ENCODE peak calls at places on chromosomes 5 and 9, in ten cellular contexts. M, F, V, D, O, G, C, L, X and H are unnamed samples.

GRCh38 chr5:91341159-91341558 is 42.0 kb downstream of the ARRDC3 start:
- DNase-seq in F (no peak), M (no peak), V (no peak), C (no peak), G (no peak), D (no peak), O (no peak), X (no peak), L (no peak), H (no peak)

GRCh38 chr5:139789845-139790189 is 5.8 kb upstream of the PSD2 start:
- DNase-seq in C (no peak), O (no peak), G (peak), F (no peak), L (no peak), X (no peak), D (no peak), V (no peak), M (no peak), H (no peak)

GRCh38 chr9:113712053-113712452 is 164.1 kb upstream of the ZNF618 start:
- DNase-seq in V (no peak), C (no peak), M (no peak), X (peak), L (peak), O (no peak), D (no peak), F (peak), G (no peak), H (no peak)

GRCh38 chr5:170552486-170553122 is 48.8 kb downstream of the KCNIP1 start:
- DNase-seq in C (peak), D (no peak), M (no peak), O (peak), X (peak), L (no peak), F (no peak), V (peak), G (peak), H (peak)

GRCh38 chr5:9348296-9348996 is 197.4 kb downstream of the SEMA5A start:
- DNase-seq in G (no peak), M (no peak), O (no peak), C (no peak), D (no peak), F (no peak), V (no peak), X (peak), L (peak), H (no peak)

GRCh38 chr5:7374186-7374585 is 21.8 kb upstream of the ADCY2 start:
- DNase-seq in V (no peak), F (no peak), C (no peak), M (no peak), G (no peak), X (no peak), O (no peak), D (no peak), L (no peak), H (no peak)

GRCh38 chr5:168683247-168683926 is 104.2 kb upstream of the PANK3 start:
- DNase-seq in F (no peak), L (no peak), M (no peak), O (no peak), C (no peak), D (no peak), V (no peak), X (no peak), G (peak), H (no peak)

GRCh38 chr5:43416233-43416987 is 4.2 kb upstream of the CCL28 start:
- DNase-seq in X (no peak), G (no peak), L (no peak), V (no peak), D (no peak), M (no peak), F (no peak), C (no peak), O (no peak), H (no peak)

GRCh38 chr5:97297063-97297715 is 114.1 kb upstream of the RIOK2 start:
- DNase-seq in M (no peak), G (peak), X (peak), F (no peak), C (peak), D (no peak), V (no peak), O (no peak), L (peak), H (no peak)

GRCh38 chr5:58493136-58493535 is 1.9 kb downstream of the GAPT start:
- DNase-seq in X (no peak), L (no peak), M (no peak), D (no peak), G (no peak), V (no peak), F (no peak), O (no peak), C (no peak), H (no peak)

GRCh38 chr9:16136961-16137360 is 584.1 kb downstream of the CCDC171 start:
- DNase-seq in X (peak), G (no peak), F (no peak), C (no peak), O (peak), L (no peak), D (no peak), V (peak), M (no peak), H (no peak)

GRCh38 chr5:177390363-177391300 is 6.4 kb downstream of the SLC34A1 start:
- DNase-seq in O (peak), G (peak), M (peak), L (peak), C (peak), X (peak), V (peak), D (peak), F (no peak), H (peak)

GRCh38 chr5:97231025-97231636 is 48.1 kb upstream of the RIOK2 start:
- DNase-seq in X (peak), G (no peak), L (peak), D (peak), M (no peak), C (peak), V (peak), F (peak), O (no peak), H (peak)

GRCh38 chr9:127568618-127568970 is 43.5 kb upstream of the STXBP1 start:
- DNase-seq in V (no peak), O (no peak), M (no peak), C (no peak), L (no peak), X (no peak), G (no peak), D (no peak), F (no peak), H (no peak)

GRCh38 chr9:127569819-127570401 is 42.2 kb upstream of the STXBP1 start:
- DNase-seq in C (no peak), D (no peak), M (no peak), O (no peak), X (no peak), L (peak), F (no peak), V (no peak), G (peak), H (no peak)

GRCh38 chr9:127572961-127573727 is 38.9 kb upstream of the STXBP1 start:
- DNase-seq in D (no peak), X (peak), L (no peak), V (no peak), M (no peak), C (no peak), O (no peak), G (peak), F (no peak), H (no peak)

GRCh38 chr9:127568971-127569818 is 42.9 kb upstream of the STXBP1 start:
- DNase-seq in L (peak), D (peak), F (no peak), M (peak), V (peak), C (peak), O (peak), G (peak), X (peak), H (no peak)

DNA sequence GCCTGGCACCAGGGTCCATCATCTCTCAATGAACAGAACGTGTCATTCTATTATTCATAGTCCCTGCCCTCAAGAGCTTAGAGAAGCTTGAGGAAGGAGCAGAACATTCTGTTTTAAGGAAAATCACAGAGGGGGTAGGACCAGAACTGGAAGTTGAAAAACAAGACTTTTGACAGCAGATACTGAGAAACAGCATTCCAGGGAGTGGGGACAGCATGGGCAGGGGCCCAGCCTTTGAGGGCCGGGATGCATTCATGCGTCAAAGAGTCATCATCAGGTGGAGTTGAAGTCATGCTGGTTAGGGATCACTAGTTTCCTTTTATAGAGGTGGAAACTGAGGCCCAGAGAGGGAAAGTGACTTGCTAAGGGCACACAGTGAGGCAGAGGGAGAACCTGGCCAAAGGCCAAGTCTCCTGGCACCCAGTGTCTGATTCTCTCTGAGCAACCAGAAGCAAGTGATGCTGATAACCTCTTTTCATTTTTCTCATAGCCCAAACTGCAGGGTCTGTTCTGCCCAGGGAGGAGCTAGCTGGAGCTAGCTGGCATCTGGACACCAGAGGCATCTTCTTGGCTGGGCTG is 41.5 kb upstream of the STXBP1 start:
- DNase-seq in G (peak), V (no peak), C (no peak), F (no peak), O (no peak), L (no peak), M (no peak), D (no peak), X (no peak), H (no peak)
- H3K27ac ChIP-seq in G (peak), V (peak), C (no peak), F (peak), O (no peak), L (no peak), M (peak), D (peak), X (peak), H (no peak)

DNA sequence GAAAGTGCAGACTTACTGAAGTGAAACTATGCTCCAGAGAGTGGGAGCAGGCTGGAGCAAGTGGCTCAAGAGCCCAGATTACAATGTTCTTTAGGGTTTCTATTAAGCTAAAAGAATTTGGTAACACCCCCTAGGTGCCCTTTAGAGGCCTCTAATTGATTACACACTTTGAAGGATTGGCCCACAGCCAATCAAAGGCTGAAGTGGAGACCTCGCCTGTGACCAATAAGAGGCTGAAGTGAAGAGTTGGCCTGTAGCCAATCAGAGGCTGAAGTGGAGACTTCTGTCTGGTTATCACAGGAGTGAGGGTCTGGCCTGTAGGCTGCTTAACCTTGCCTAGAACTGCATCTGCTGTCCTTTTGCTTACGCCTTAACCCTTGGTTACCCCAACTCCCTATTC is 46.7 kb upstream of the SPATA31C2 start:
- DNase-seq in O (no peak), C (no peak), D (no peak), V (no peak), F (no peak), M (no peak), L (no peak), X (no peak), G (no peak), H (no peak)
- H3K27ac ChIP-seq in O (no peak), C (no peak), D (no peak), V (no peak), F (no peak), M (no peak), L (no peak), X (no peak), G (no peak), H (no peak)

GRCh38 chr5:108545301-108545700 is 163.4 kb upstream of the FBXL17 start:
- DNase-seq in F (no peak), O (no peak), M (no peak), L (no peak), X (no peak), D (no peak), V (no peak), G (no peak), C (no peak), H (no peak)
- H3K27ac ChIP-seq in F (no peak), O (no peak), M (no peak), L (no peak), X (no peak), D (no peak), V (no peak), G (no peak), C (no peak), H (no peak)

DNA sequence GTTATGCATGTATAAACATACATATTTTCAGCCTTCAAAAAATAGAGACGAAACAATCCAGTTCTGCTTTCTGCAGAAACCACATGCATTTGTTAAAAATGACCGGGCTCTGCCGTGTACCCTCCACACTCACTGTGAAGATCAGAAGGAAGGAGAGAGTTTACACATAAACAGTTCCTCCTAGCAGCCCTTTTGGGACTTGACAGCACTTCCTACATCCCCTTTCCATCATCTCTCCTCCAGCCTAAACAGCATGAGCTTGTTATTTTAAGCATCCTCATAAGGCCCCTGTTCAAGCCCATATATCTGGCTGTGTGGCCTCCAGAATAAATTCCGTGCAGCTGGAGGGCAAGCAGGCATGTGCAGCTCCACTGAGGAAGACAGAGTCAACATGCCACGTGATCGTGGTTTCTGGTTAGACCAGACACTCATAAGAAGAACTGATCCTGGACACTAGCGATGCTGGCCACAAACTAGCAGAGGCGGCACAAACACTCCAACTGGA is 42.2 kb downstream of the NIPAL4 start:
- DNase-seq in X (no peak), M (no peak), L (no peak), D (no peak), G (no peak), O (no peak), V (no peak), F (no peak), C (no peak), H (no peak)
- H3K27ac ChIP-seq in X (no peak), M (no peak), L (no peak), D (no peak), G (no peak), O (no peak), V (no peak), F (no peak), C (no peak), H (no peak)

DNA sequence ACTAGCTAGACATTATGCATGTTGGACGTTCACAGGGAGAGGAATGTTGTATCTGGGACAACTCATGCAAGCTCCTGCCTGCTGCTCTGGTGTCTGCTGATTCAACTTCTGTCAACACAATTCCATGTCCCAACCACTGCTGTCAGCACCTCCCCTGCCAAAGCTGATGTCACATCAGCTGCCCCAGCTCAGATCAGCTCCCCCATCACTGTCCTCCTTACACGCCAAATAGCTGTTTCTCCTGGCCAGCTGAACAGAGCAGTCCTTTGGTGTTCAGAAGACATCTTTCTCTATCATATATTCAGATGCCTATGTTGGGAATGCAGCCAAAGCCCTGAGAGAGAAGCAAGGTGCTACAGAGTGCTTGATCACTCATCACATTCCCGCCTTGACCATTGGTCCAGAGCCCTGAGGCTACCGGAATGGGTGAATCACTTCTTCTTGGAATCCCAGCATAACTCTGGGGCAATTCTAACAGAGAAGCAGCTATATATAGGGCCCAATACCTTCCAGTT is 223.4 kb downstream of the SEC61B start:
- DNase-seq in F (peak), M (no peak), C (no peak), X (peak), O (peak), D (peak), L (peak), G (peak), V (peak), H (no peak)
- H3K27ac ChIP-seq in F (peak), M (no peak), C (no peak), X (peak), O (peak), D (no peak), L (no peak), G (peak), V (peak), H (no peak)

DNA sequence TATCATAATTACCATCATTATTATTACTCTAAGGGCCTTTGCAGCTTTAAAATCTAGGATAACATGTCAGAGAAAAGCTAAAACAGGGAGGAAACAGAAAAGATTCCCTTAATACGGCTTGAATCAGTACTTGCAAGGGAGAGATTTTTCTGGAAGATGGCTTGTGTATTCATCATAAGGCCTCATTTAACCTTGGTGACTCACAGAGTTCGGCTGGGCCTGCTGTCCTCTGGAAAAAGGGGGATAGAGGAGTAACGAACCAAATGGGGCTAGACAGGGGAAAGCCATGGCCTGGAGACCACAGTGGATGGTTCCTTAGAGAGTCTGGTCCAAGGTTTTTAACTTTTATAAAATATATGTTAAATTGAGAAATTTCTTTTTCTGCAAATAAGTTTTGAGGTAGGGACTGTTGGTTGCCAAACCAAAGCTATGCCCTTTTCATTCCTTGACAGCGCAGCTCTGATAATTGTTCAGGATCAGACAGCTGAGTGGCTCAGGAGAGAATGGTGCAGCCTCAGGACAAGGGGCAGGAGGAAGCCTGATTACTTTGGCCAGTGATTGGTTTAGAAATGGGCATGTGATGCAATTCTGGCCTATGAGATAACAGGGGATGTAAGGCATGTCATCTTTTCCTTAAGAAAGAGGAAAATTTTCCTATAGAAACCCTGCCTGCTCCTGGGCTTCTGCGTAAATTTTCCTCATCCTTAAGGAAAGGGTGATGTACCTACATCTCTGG is 25.6 kb upstream of the GSN start:
- DNase-seq in M (no peak), O (no peak), X (peak), V (no peak), D (no peak), C (no peak), L (no peak), G (no peak), F (no peak), H (no peak)
- H3K27ac ChIP-seq in M (peak), O (no peak), X (no peak), V (peak), D (no peak), C (no peak), L (no peak), G (peak), F (no peak), H (no peak)

GRCh38 chr9:110133608-110134214 is 74.2 kb downstream of the C9orf152 start:
- DNase-seq in V (no peak), C (no peak), D (peak), X (peak), F (peak), G (no peak), L (peak), M (no peak), O (no peak), H (no peak)
- H3K27ac ChIP-seq in V (peak), C (no peak), D (peak), X (peak), F (no peak), G (no peak), L (peak), M (peak), O (peak), H (no peak)

DNA sequence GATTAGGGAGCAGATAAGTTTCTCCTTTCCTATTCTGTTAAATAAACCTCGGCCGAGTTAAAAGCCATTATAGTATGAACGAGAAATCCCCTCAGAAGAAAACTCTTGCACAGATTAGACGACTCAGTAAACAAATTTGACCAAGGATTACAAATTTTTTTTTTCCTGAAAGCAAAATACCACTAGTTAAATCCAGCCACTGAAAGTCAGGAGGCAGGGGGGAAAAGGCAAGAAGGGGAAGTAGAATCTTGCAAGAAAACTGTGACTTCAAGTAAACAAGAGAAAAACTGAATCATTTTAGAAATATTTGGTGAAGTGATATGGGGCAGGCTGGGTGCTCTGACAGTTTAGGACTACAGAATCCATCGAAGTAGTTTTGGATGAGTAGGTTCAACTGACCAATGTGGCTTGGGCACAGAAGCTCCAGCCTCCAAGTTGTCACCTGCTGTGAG is 251.0 kb downstream of the DENND1A start:
- DNase-seq in G (no peak), M (no peak), V (no peak), O (no peak), D (no peak), L (no peak), X (peak), C (no peak), F (no peak), H (no peak)
- H3K27ac ChIP-seq in G (no peak), M (no peak), V (no peak), O (no peak), D (no peak), L (no peak), X (no peak), C (no peak), F (no peak), H (no peak)

DNA sequence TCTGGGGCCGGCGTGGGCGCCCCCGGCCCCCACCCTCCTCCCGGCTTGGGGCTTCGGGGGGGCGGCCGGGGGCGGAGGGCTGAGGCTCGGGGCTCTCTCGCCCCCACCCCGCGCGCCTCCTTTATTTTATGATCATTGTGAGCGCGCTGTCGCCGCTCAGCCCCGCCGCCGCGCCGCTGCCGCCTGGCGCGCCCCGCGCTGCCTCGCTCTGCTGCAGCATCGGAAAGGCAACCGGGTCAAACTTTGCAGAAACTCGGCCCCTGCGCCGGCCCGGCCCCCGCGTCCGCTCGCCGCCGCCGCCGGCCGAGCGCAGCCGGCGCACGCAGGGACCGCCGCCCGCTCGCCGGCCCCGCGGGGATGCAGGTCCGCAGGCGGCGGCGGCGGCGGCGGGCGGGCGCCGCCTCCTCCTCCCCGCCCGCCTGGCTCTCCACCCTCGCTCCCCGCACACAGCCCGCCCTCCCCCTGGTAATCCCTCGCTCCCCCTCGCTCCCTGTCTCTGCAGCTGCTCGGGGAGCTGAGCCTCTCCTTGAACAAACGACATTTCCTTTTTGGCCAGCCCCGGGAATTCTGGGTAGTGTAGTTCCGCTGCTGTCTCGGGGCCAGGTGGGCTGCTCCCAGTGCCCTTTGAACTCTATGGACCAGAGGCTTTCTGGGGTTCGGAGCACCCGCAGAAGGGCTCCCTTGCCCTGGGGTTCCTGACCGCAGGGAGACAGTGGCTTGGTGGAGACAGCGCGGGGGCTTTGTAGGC is 1.5 kb upstream of the FAM78A start:
- DNase-seq in L (peak), C (peak), O (peak), F (peak), M (peak), X (peak), D (peak), G (peak), V (peak), H (peak)
- H3K27ac ChIP-seq in L (no peak), C (no peak), O (peak), F (no peak), M (no peak), X (no peak), D (peak), G (peak), V (peak), H (peak)